ENCODE peak calls at places on chromosomes 3 and 15, in six cellular contexts. O, R, Q, L, N and T are unnamed samples.

GRCh38 chr3:29072626-29073025 is 208.2 kb upstream of the RBMS3 start:
- DNase-seq in O (no peak), R (no peak), Q (no peak), L (no peak), N (peak), T (no peak)

GRCh38 chr3:138009476-138010272 is at the start of gene CLDN18:
- DNase-seq in O (no peak), R (no peak), Q (no peak), L (no peak), N (no peak), T (no peak)

GRCh38 chr15:45703670-45704328 is 69.0 kb downstream of the SQOR start:
- DNase-seq in O (no peak), R (no peak), Q (no peak), L (no peak), N (no peak), T (no peak)

GRCh38 chr15:91946914-91947313 is 93.4 kb downstream of the SLCO3A1 start:
- DNase-seq in O (no peak), R (no peak), Q (no peak), L (peak), N (no peak), T (no peak)

GRCh38 chr15:66908503-66909095 is 156.8 kb upstream of the SMAD3 start:
- DNase-seq in O (no peak), R (no peak), Q (no peak), L (no peak), N (peak), T (no peak)

GRCh38 chr3:48918388-48919214 is at the start of gene ARIH2:
- DNase-seq in O (peak), R (peak), Q (peak), L (peak), N (peak), T (peak)

GRCh38 chr15:76107169-76107568 is 47.4 kb downstream of the TMEM266 start:
- DNase-seq in O (no peak), R (no peak), Q (no peak), L (no peak), N (peak), T (peak)

GRCh38 chr3:104604326-104605010 is 762.2 kb upstream of the ALCAM start:
- DNase-seq in O (no peak), R (no peak), Q (no peak), L (peak), N (peak), T (no peak)

GRCh38 chr3:135456182-135456790 is 509.2 kb upstream of the PPP2R3A start:
- DNase-seq in O (peak), R (no peak), Q (no peak), L (no peak), N (no peak), T (no peak)